ENCODE peak calls at places on chromosome 12, in ten cellular contexts. I is colonic mucosa; N is WERI-Rb-1; J is endothelial cell; F is ACHN; G is kidney tubule cell; R is breast epithelium; M is psoas muscle; K is gastrocnemius medialis; Q is stimulated activated CD4-positive, alpha-beta T cell treated with anti-CD3 and anti-CD28 coated beads, Interleukin-4, amount 100 ng/mL, for 4 hours. D is an unnamed sample.

GRCh38 chr12:96487214-96487613 is 2.2 kb upstream of the CFAP54 start:
- DNase-seq in I (no peak), N (no peak), J (no peak), F (peak), G (peak), R (no peak), M (no peak), K (no peak), Q (no peak), D (no peak)

GRCh38 chr12:12870454-12870853 is 20.9 kb upstream of the GPRC5A start:
- DNase-seq in I (no peak), N (no peak), J (no peak), F (peak), G (peak), R (no peak), M (no peak), K (no peak), Q (no peak), D (no peak)

GRCh38 chr12:81644503-81644902 is 114.6 kb downstream of the PPFIA2 start:
- DNase-seq in I (no peak), N (no peak), J (no peak), F (peak), G (peak), R (no peak), M (no peak), K (no peak), Q (no peak), D (no peak)

GRCh38 chr12:46657416-46658411 is 168.1 kb downstream of the SLC38A4 start:
- DNase-seq in I (no peak), N (no peak), J (no peak), F (no peak), G (peak), R (no peak), M (no peak), K (no peak), Q (no peak), D (no peak)

GRCh38 chr12:108839890-108840230 is 17.5 kb downstream of the SSH1 start:
- DNase-seq in I (no peak), N (no peak), J (no peak), F (no peak), G (no peak), R (no peak), M (no peak), K (no peak), Q (no peak), D (no peak)

GRCh38 chr12:32074432-32074831 is 32.2 kb upstream of the BICD1 start:
- DNase-seq in I (no peak), N (no peak), J (no peak), F (no peak), G (no peak), R (no peak), M (no peak), K (no peak), Q (no peak), D (no peak)

GRCh38 chr12:25308761-25309160 is 58.0 kb upstream of the KRAS start:
- DNase-seq in I (no peak), N (no peak), J (no peak), F (peak), G (peak), R (no peak), M (no peak), K (no peak), Q (no peak), D (no peak)

GRCh38 chr12:47343684-47344567 is 264.2 kb upstream of the AMIGO2 start:
- DNase-seq in I (no peak), N (no peak), J (no peak), F (no peak), G (peak), R (no peak), M (no peak), K (no peak), Q (no peak), D (no peak)

GRCh38 chr12:80598004-80598606 is 109.3 kb upstream of the MYF6 start:
- DNase-seq in I (no peak), N (no peak), J (peak), F (peak), G (peak), R (no peak), M (no peak), K (no peak), Q (no peak), D (no peak)

D was measured in activated T-helper 9 cell treated with anti-CD3 and anti-CD28 coated beads, Interleukin-2, amount 50 U/mL, for 16 hours.